ENCODE peak calls at places on chromosomes 7 and 10, in ten cellular contexts. P is right cardiac atrium, J is right atrium auricular region, Z is AG09309, Y is adipocyte, M is psoas muscle, C is choroid plexus epithelial cell, I is cardiac fibroblast, O is bronchial epithelial cell, Q is H7. B is an unnamed sample.

GRCh38 chr10:79487296-79488194 is 24.8 kb upstream of the EIF5AL1 start:
- DNase-seq in J (peak), Q (peak), M (peak), O (peak), Y (peak), Z (no peak), C (peak), P (peak), I (peak), B (peak)

GRCh38 chr7:816751-817671 is 15.3 kb upstream of the SUN1 start:
- DNase-seq in I (no peak), J (no peak), Q (peak), Z (no peak), P (peak), C (no peak), M (no peak), Y (peak), O (peak), B (no peak)

GRCh38 chr7:156608176-156608478 is 32.4 kb upstream of the RNF32 start:
- DNase-seq in J (no peak), Q (peak), M (no peak), Y (no peak), C (no peak), I (no peak), Z (no peak), O (no peak), P (no peak), B (no peak)

GRCh38 chr10:71948496-71949067 is 15.6 kb upstream of the CHST3 start:
- DNase-seq in J (no peak), Y (no peak), M (no peak), O (no peak), Z (no peak), C (no peak), I (no peak), P (no peak), Q (no peak), B (no peak)

GRCh38 chr7:77516085-77516484 is 21.0 kb upstream of the PTPN12 start:
- DNase-seq in P (no peak), Y (no peak), Q (no peak), C (no peak), O (no peak), I (no peak), Z (no peak), J (no peak), M (no peak), B (no peak)

GRCh38 chr7:4531236-4531635 is 150.9 kb upstream of the FOXK1 start:
- DNase-seq in Q (peak), Y (no peak), J (no peak), I (no peak), P (no peak), M (no peak), Z (no peak), O (no peak), C (no peak), B (peak)

GRCh38 chr10:32000937-32001336 is 55.3 kb downstream of the KIF5B start:
- DNase-seq in I (peak), Y (no peak), C (peak), P (no peak), O (no peak), Q (no peak), J (no peak), M (no peak), Z (no peak), B (peak)

GRCh38 chr10:1643161-1643910 is 94.0 kb downstream of the ADARB2 start:
- DNase-seq in O (no peak), I (peak), Q (peak), M (no peak), P (peak), J (peak), Z (no peak), C (no peak), Y (peak), B (peak)

GRCh38 chr10:51389415-51390342 is 309.7 kb downstream of the CSTF2T start:
- DNase-seq in Q (peak), O (peak), J (no peak), Z (peak), Y (peak), I (peak), C (peak), P (peak), M (peak), B (peak)

GRCh38 chr10:36345770-36346169 is 703.7 kb upstream of the FZD8 start:
- DNase-seq in J (no peak), C (peak), P (no peak), Y (peak), Z (no peak), O (no peak), Q (no peak), M (no peak), I (peak), B (no peak)

GRCh38 chr7:143279186-143280098 is 5.3 kb upstream of the TMEM139 start:
- DNase-seq in Z (peak), I (peak), Q (no peak), Y (peak), P (no peak), C (peak), O (peak), M (no peak), J (no peak), B (no peak)

DNA sequence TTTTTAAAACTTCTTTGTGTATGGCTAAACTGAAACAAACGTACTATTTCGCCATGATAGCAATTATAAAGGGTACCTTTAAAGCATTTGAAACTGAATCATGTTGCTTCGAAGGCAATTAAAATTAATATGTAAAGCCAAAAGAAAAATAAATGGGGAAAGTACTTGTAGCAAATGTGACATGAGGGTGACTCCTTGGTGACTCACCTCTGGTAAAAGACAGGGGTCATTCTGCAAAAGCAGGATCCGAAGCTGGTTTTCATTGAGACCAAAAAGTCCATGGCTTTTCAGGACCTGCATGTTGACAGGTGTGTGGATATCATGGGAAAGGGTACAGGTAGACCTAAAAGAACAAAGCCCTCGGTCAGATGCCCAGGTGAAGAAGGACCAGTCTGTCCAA is 1.5 kb downstream of the ZC3HAV1L start:
- DNase-seq in P (no peak), J (no peak), M (no peak), O (peak), C (no peak), Q (no peak), Y (peak), I (peak), Z (no peak), B (no peak)
- H3K4me3 ChIP-seq in P (no peak), J (no peak), M (no peak), O (no peak), C (peak), Q (no peak), Y (peak), I (peak), Z (peak), B (no peak)

GRCh38 chr10:45374451-45375052 is 536 bp downstream of the ALOX5 start:
- DNase-seq in M (no peak), I (no peak), P (no peak), J (peak), Q (no peak), C (no peak), Y (no peak), Z (no peak), O (peak), B (no peak)

GRCh38 chr10:45373003-45373782 is 823 bp upstream of the ALOX5 start:
- DNase-seq in O (no peak), C (no peak), Y (no peak), M (no peak), J (no peak), Q (peak), P (peak), Z (no peak), I (no peak), B (peak)

GRCh38 chr10:45375101-45375500 is 1.1 kb downstream of the ALOX5 start:
- DNase-seq in C (no peak), Q (no peak), O (no peak), I (no peak), P (no peak), Z (no peak), Y (no peak), M (no peak), J (peak), B (no peak)

GRCh38 chr10:45372251-45372951 is 1.6 kb upstream of the ALOX5 start:
- DNase-seq in J (no peak), Y (no peak), C (no peak), Q (no peak), Z (no peak), I (no peak), O (no peak), P (no peak), M (no peak), B (no peak)

DNA sequence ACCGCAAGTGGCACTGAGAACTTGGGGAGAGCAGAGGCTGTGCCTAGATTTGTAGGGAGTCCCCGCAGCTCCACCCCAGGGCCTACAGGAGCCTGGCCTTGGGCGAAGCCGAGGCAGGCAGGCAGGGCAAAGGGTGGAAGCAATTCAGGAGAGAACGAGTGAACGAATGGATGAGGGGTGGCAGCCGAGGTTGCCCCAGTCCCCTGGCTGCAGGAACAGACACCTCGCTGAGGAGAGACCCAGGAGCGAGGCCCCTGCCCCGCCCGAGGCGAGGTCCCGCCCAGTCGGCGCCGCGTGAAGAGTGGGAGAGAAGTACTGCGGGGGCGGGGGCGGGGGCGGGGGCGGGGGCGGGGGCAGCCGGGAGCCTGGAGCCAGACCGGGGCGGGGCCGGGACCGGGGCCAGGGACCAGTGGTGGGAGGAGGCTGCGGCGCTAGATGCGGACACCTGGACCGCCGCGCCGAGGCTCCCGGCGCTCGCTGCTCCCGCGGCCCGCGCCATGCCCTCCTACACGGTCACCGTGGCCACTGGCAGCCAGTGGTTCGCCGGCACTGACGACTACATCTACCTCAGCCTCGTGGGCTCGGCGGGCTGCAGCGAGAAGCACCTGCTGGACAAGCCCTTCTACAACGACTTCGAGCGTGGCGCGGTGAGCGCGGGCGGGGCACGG is at the start of gene ALOX5:
- DNase-seq in M (peak), O (no peak), Y (peak), Z (no peak), J (peak), I (no peak), C (no peak), P (peak), Q (peak), B (peak)
- H3K4me3 ChIP-seq in M (peak), O (peak), Y (no peak), Z (no peak), J (peak), I (no peak), C (peak), P (peak), Q (peak), B (peak)

DNA sequence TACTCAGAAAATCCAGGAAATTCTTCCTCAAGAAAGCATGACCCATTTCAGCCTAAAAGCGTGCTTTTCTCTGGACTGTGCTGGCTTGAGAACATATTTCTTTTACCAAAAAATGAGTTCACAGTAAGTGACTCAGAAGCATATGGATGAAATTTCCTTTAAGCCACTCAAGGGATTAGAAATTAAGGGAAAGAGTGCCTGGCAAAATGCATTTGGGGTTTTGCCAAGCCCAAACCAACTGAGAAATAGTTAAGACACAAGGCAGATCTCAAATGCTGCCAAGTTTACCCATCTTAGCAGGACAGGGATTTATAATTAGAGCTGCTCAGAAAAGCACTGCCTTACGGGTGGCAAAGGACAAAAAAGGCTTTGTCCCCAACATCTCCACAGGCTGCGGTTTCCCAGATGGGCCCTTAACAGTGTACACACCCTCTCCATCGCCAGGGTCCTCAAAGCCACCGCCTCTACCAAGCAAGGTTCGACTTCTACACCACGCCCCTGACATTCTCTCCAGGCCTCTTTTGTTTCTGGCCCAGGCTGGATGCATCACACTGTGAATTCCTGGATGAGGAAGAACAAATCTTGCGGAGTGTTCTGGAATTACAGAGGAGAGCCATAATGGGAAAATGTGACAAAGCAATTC is 30.1 kb upstream of the CDHR3 start:
- DNase-seq in J (no peak), Y (peak), M (no peak), I (peak), Q (peak), O (peak), Z (peak), P (peak), C (peak), B (peak)
- H3K4me3 ChIP-seq in J (no peak), Y (no peak), M (no peak), I (no peak), Q (no peak), O (no peak), Z (no peak), P (no peak), C (no peak), B (no peak)

DNA sequence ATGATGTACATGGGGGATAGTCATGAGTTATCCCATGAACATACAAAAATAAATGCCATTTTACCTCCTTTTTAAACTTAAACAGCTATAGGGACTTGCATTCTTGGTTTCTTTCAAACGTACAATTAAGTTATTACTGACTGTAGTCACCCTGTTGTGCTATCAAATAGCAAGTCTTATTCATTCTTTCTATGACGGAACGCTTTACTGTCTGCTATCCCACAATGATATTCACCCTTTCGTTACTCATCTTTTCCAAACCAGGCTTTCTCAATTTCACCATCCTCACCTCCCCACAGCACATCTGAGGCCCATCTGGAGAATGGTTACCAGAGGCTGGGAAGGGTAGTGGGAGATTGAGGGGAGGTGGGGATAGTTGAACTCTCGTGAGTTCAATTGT is 218.8 kb downstream of the PHF14 start:
- DNase-seq in P (no peak), M (no peak), C (peak), J (no peak), Z (peak), O (no peak), Q (no peak), I (peak), Y (peak), B (no peak)
- H3K4me3 ChIP-seq in P (peak), M (peak), C (peak), J (peak), Z (peak), O (no peak), Q (peak), I (no peak), Y (peak), B (peak)

GRCh38 chr10:123134915-123135414 is 805 bp upstream of the HMX3 start:
- DNase-seq in O (no peak), C (no peak), Q (peak), Z (no peak), M (no peak), P (no peak), Y (no peak), J (no peak), I (no peak), B (no peak)

GRCh38 chr10:123133511-123133910 is 2.3 kb upstream of the HMX3 start:
- DNase-seq in M (no peak), O (no peak), Z (no peak), C (no peak), Q (peak), I (no peak), J (no peak), P (no peak), Y (no peak), B (no peak)

GRCh38 chr10:123135415-123136141 is at the start of gene HMX3:
- DNase-seq in Z (no peak), Q (peak), Y (peak), I (peak), P (peak), O (no peak), M (no peak), J (peak), C (no peak), B (no peak)

GRCh38 chr10:123134058-123134914 is 1.5 kb upstream of the HMX3 start:
- DNase-seq in Q (peak), Z (no peak), Y (no peak), I (peak), C (no peak), M (no peak), O (no peak), P (no peak), J (peak), B (no peak)

DNA sequence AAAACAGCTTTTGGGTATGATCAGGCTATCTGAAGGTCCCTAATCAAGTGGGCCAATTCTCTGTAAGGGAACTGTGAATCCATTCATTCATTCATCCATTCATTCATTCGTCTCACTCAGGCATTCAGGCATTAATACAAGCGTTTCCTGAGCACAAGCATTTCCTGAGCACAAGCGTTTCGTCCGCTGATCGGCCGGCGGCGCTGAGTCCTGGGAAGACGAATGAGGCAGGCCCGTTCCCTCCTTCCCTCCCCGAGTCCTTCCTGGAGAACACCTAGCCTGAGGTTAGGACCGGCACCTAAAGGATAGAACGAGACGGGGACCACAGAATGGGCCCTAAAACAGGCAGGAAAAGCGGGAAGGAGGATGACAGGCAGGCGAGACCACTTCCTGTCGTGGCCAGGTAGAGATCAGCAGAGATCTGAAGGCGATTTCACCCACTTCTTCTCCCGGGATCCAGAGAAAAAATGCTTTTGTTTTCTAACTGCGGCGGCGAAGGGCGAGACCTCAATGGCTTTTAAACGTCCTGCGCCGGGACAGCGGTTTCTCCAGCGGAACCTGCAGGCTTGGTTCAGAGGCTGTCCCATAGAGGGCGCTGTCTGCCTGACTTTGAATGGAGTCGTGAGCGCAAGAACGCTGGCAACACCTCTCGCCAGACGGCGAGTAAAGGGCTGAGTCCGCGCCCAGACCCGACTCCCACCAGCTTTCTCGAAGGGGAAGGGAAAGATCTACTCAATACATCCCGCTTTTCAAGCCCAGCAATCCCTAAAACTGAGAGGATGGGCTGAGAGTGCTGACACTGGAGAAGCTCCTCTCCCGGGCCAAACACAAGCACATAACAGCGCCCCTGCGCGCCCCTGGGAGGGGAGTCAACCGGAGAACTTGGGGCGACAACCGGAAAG is 2.9 kb upstream of the HMX3 start:
- DNase-seq in C (peak), Z (peak), J (peak), I (peak), M (peak), P (peak), O (peak), Q (peak), Y (peak), B (peak)
- H3K4me3 ChIP-seq in C (peak), Z (peak), J (peak), I (peak), M (peak), P (peak), O (peak), Q (peak), Y (peak), B (peak)